ENCODE peak calls at places on chromosomes 5 and 9, in ten cellular contexts. One of them, this sample, is unnamed.

GRCh38 chr5:150044334-150044681 is 42.0 kb downstream of the CSF1R start:
- DNase-seq in spleen: no peak
- DNase-seq in H9: no peak
- DNase-seq in glutamatergic neuron: no peak
- DNase-seq in B cell: no peak
- DNase-seq in activated CD4-positive, alpha-beta T cell treated with anti-CD3 and anti-CD28 coated beads, Interleukin-2, amount 10 ng/mL, durations not matched to agents 7 days and 5 days: no peak
- DNase-seq in Caki2: no peak
- DNase-seq in foreskin fibroblast: peak
- DNase-seq in tibial nerve: no peak
- DNase-seq in HT1080: peak
- DNase-seq in this sample: no peak

GRCh38 chr9:135793221-135794056 is 91.5 kb downstream of the KCNT1 start:
- DNase-seq in spleen: no peak
- DNase-seq in HT1080: no peak
- DNase-seq in B cell: no peak
- DNase-seq in activated CD4-positive, alpha-beta T cell treated with anti-CD3 and anti-CD28 coated beads, Interleukin-2, amount 10 ng/mL, durations not matched to agents 7 days and 5 days: no peak
- DNase-seq in glutamatergic neuron: no peak
- DNase-seq in tibial nerve: no peak
- DNase-seq in Caki2: no peak
- DNase-seq in foreskin fibroblast: no peak
- DNase-seq in H9: no peak
- DNase-seq in this sample: no peak

GRCh38 chr5:146009020-146009419 is 72.6 kb downstream of the SH3RF2 start:
- DNase-seq in HT1080: no peak
- DNase-seq in Caki2: no peak
- DNase-seq in activated CD4-positive, alpha-beta T cell treated with anti-CD3 and anti-CD28 coated beads, Interleukin-2, amount 10 ng/mL, durations not matched to agents 7 days and 5 days: no peak
- DNase-seq in tibial nerve: no peak
- DNase-seq in spleen: no peak
- DNase-seq in glutamatergic neuron: no peak
- DNase-seq in foreskin fibroblast: no peak
- DNase-seq in B cell: no peak
- DNase-seq in H9: no peak
- DNase-seq in this sample: no peak

GRCh38 chr9:90025816-90026215 is 421.0 kb downstream of the GADD45G start:
- DNase-seq in activated CD4-positive, alpha-beta T cell treated with anti-CD3 and anti-CD28 coated beads, Interleukin-2, amount 10 ng/mL, durations not matched to agents 7 days and 5 days: no peak
- DNase-seq in tibial nerve: no peak
- DNase-seq in B cell: no peak
- DNase-seq in foreskin fibroblast: no peak
- DNase-seq in HT1080: peak
- DNase-seq in glutamatergic neuron: no peak
- DNase-seq in Caki2: no peak
- DNase-seq in spleen: peak
- DNase-seq in H9: no peak
- DNase-seq in this sample: peak

GRCh38 chr5:143161893-143162520 is 241.5 kb downstream of the NR3C1 start:
- DNase-seq in HT1080: peak
- DNase-seq in spleen: no peak
- DNase-seq in glutamatergic neuron: no peak
- DNase-seq in B cell: no peak
- DNase-seq in foreskin fibroblast: peak
- DNase-seq in activated CD4-positive, alpha-beta T cell treated with anti-CD3 and anti-CD28 coated beads, Interleukin-2, amount 10 ng/mL, durations not matched to agents 7 days and 5 days: no peak
- DNase-seq in Caki2: no peak
- DNase-seq in tibial nerve: peak
- DNase-seq in H9: no peak
- DNase-seq in this sample: no peak

GRCh38 chr9:38108326-38108725 is 39.3 kb upstream of the SHB start:
- DNase-seq in Caki2: no peak
- DNase-seq in tibial nerve: no peak
- DNase-seq in B cell: no peak
- DNase-seq in H9: no peak
- DNase-seq in foreskin fibroblast: no peak
- DNase-seq in activated CD4-positive, alpha-beta T cell treated with anti-CD3 and anti-CD28 coated beads, Interleukin-2, amount 10 ng/mL, durations not matched to agents 7 days and 5 days: no peak
- DNase-seq in spleen: no peak
- DNase-seq in glutamatergic neuron: no peak
- DNase-seq in HT1080: no peak
- DNase-seq in this sample: no peak

GRCh38 chr5:150604894-150605440 is 35.5 kb upstream of the SYNPO start:
- DNase-seq in activated CD4-positive, alpha-beta T cell treated with anti-CD3 and anti-CD28 coated beads, Interleukin-2, amount 10 ng/mL, durations not matched to agents 7 days and 5 days: no peak
- DNase-seq in Caki2: no peak
- DNase-seq in spleen: peak
- DNase-seq in tibial nerve: no peak
- DNase-seq in B cell: no peak
- DNase-seq in HT1080: no peak
- DNase-seq in foreskin fibroblast: no peak
- DNase-seq in glutamatergic neuron: no peak
- DNase-seq in H9: no peak
- DNase-seq in this sample: no peak

GRCh38 chr9:104895572-104895971 is 32.4 kb downstream of the ABCA1 start:
- DNase-seq in activated CD4-positive, alpha-beta T cell treated with anti-CD3 and anti-CD28 coated beads, Interleukin-2, amount 10 ng/mL, durations not matched to agents 7 days and 5 days: no peak
- DNase-seq in Caki2: no peak
- DNase-seq in HT1080: peak
- DNase-seq in B cell: no peak
- DNase-seq in tibial nerve: no peak
- DNase-seq in H9: no peak
- DNase-seq in spleen: no peak
- DNase-seq in glutamatergic neuron: no peak
- DNase-seq in foreskin fibroblast: peak
- DNase-seq in this sample: peak

GRCh38 chr9:110969971-110970381 is 68.3 kb downstream of the LPAR1 start:
- DNase-seq in activated CD4-positive, alpha-beta T cell treated with anti-CD3 and anti-CD28 coated beads, Interleukin-2, amount 10 ng/mL, durations not matched to agents 7 days and 5 days: no peak
- DNase-seq in spleen: no peak
- DNase-seq in tibial nerve: no peak
- DNase-seq in glutamatergic neuron: no peak
- DNase-seq in H9: no peak
- DNase-seq in HT1080: peak
- DNase-seq in foreskin fibroblast: peak
- DNase-seq in B cell: no peak
- DNase-seq in Caki2: peak
- DNase-seq in this sample: peak

GRCh38 chr9:37197158-37198033 is 77.0 kb downstream of the ZCCHC7 start:
- DNase-seq in H9: no peak
- DNase-seq in Caki2: no peak
- DNase-seq in activated CD4-positive, alpha-beta T cell treated with anti-CD3 and anti-CD28 coated beads, Interleukin-2, amount 10 ng/mL, durations not matched to agents 7 days and 5 days: no peak
- DNase-seq in HT1080: peak
- DNase-seq in spleen: no peak
- DNase-seq in tibial nerve: no peak
- DNase-seq in foreskin fibroblast: no peak
- DNase-seq in glutamatergic neuron: peak
- DNase-seq in B cell: peak
- DNase-seq in this sample: peak

GRCh38 chr9:13175732-13176131 is 103.8 kb downstream of the MPDZ start:
- DNase-seq in B cell: no peak
- DNase-seq in H9: no peak
- DNase-seq in glutamatergic neuron: no peak
- DNase-seq in HT1080: no peak
- DNase-seq in foreskin fibroblast: no peak
- DNase-seq in spleen: no peak
- DNase-seq in tibial nerve: no peak
- DNase-seq in activated CD4-positive, alpha-beta T cell treated with anti-CD3 and anti-CD28 coated beads, Interleukin-2, amount 10 ng/mL, durations not matched to agents 7 days and 5 days: no peak
- DNase-seq in Caki2: no peak
- DNase-seq in this sample: no peak

GRCh38 chr9:76985581-76985980 is 33.9 kb upstream of the FOXB2 start:
- DNase-seq in H9: no peak
- DNase-seq in HT1080: no peak
- DNase-seq in Caki2: no peak
- DNase-seq in spleen: no peak
- DNase-seq in B cell: no peak
- DNase-seq in activated CD4-positive, alpha-beta T cell treated with anti-CD3 and anti-CD28 coated beads, Interleukin-2, amount 10 ng/mL, durations not matched to agents 7 days and 5 days: no peak
- DNase-seq in foreskin fibroblast: no peak
- DNase-seq in glutamatergic neuron: no peak
- DNase-seq in tibial nerve: no peak
- DNase-seq in this sample: no peak

GRCh38 chr5:14356305-14356704 is 213.2 kb downstream of the TRIO start:
- DNase-seq in H9: no peak
- DNase-seq in glutamatergic neuron: no peak
- DNase-seq in tibial nerve: no peak
- DNase-seq in spleen: no peak
- DNase-seq in activated CD4-positive, alpha-beta T cell treated with anti-CD3 and anti-CD28 coated beads, Interleukin-2, amount 10 ng/mL, durations not matched to agents 7 days and 5 days: no peak
- DNase-seq in Caki2: no peak
- DNase-seq in HT1080: no peak
- DNase-seq in B cell: no peak
- DNase-seq in foreskin fibroblast: no peak
- DNase-seq in this sample: no peak

GRCh38 chr9:38232895-38233294 is 159.6 kb upstream of the ALDH1B1 start:
- DNase-seq in tibial nerve: no peak
- DNase-seq in Caki2: no peak
- DNase-seq in spleen: no peak
- DNase-seq in activated CD4-positive, alpha-beta T cell treated with anti-CD3 and anti-CD28 coated beads, Interleukin-2, amount 10 ng/mL, durations not matched to agents 7 days and 5 days: no peak
- DNase-seq in H9: no peak
- DNase-seq in HT1080: no peak
- DNase-seq in glutamatergic neuron: no peak
- DNase-seq in foreskin fibroblast: no peak
- DNase-seq in B cell: no peak
- DNase-seq in this sample: no peak

GRCh38 chr5:117463836-117464235 is 889.2 kb upstream of the SEMA6A start:
- DNase-seq in activated CD4-positive, alpha-beta T cell treated with anti-CD3 and anti-CD28 coated beads, Interleukin-2, amount 10 ng/mL, durations not matched to agents 7 days and 5 days: no peak
- DNase-seq in foreskin fibroblast: no peak
- DNase-seq in Caki2: no peak
- DNase-seq in spleen: no peak
- DNase-seq in HT1080: no peak
- DNase-seq in H9: no peak
- DNase-seq in tibial nerve: no peak
- DNase-seq in glutamatergic neuron: no peak
- DNase-seq in B cell: no peak
- DNase-seq in this sample: no peak

GRCh38 chr9:34589656-34590375 is at the start of gene CNTFR:
- DNase-seq in H9: no peak
- DNase-seq in B cell: no peak
- DNase-seq in spleen: peak
- DNase-seq in foreskin fibroblast: no peak
- DNase-seq in Caki2: no peak
- DNase-seq in tibial nerve: no peak
- DNase-seq in glutamatergic neuron: peak
- DNase-seq in activated CD4-positive, alpha-beta T cell treated with anti-CD3 and anti-CD28 coated beads, Interleukin-2, amount 10 ng/mL, durations not matched to agents 7 days and 5 days: no peak
- DNase-seq in HT1080: no peak
- DNase-seq in this sample: no peak

GRCh38 chr5:119515192-119515591 is 62.9 kb downstream of the HSD17B4 start:
- DNase-seq in foreskin fibroblast: peak
- DNase-seq in spleen: no peak
- DNase-seq in HT1080: peak
- DNase-seq in glutamatergic neuron: no peak
- DNase-seq in H9: no peak
- DNase-seq in B cell: no peak
- DNase-seq in Caki2: no peak
- DNase-seq in activated CD4-positive, alpha-beta T cell treated with anti-CD3 and anti-CD28 coated beads, Interleukin-2, amount 10 ng/mL, durations not matched to agents 7 days and 5 days: no peak
- DNase-seq in tibial nerve: no peak
- DNase-seq in this sample: no peak

GRCh38 chr9:128818839-128819715 is 777 bp downstream of the ENDOG start:
- DNase-seq in B cell: no peak
- DNase-seq in activated CD4-positive, alpha-beta T cell treated with anti-CD3 and anti-CD28 coated beads, Interleukin-2, amount 10 ng/mL, durations not matched to agents 7 days and 5 days: peak
- DNase-seq in spleen: peak
- DNase-seq in H9: peak
- DNase-seq in HT1080: no peak
- DNase-seq in foreskin fibroblast: peak
- DNase-seq in Caki2: peak
- DNase-seq in tibial nerve: no peak
- DNase-seq in glutamatergic neuron: peak
- DNase-seq in this sample: peak

GRCh38 chr9:118321823-118322222 is 617.6 kb downstream of the TLR4 start:
- DNase-seq in tibial nerve: no peak
- DNase-seq in foreskin fibroblast: no peak
- DNase-seq in H9: no peak
- DNase-seq in glutamatergic neuron: no peak
- DNase-seq in spleen: no peak
- DNase-seq in B cell: no peak
- DNase-seq in HT1080: no peak
- DNase-seq in activated CD4-positive, alpha-beta T cell treated with anti-CD3 and anti-CD28 coated beads, Interleukin-2, amount 10 ng/mL, durations not matched to agents 7 days and 5 days: no peak
- DNase-seq in Caki2: no peak
- DNase-seq in this sample: no peak

GRCh38 chr9:127937383-127938297 is at the start of gene DPM2:
- DNase-seq in foreskin fibroblast: peak
- DNase-seq in Caki2: peak
- DNase-seq in glutamatergic neuron: peak
- DNase-seq in B cell: peak
- DNase-seq in activated CD4-positive, alpha-beta T cell treated with anti-CD3 and anti-CD28 coated beads, Interleukin-2, amount 10 ng/mL, durations not matched to agents 7 days and 5 days: peak
- DNase-seq in spleen: peak
- DNase-seq in HT1080: peak
- DNase-seq in H9: peak
- DNase-seq in tibial nerve: peak
- DNase-seq in this sample: peak

GRCh38 chr5:137627293-137627692 is 108.6 kb downstream of the KLHL3 start:
- DNase-seq in tibial nerve: no peak
- DNase-seq in foreskin fibroblast: no peak
- DNase-seq in HT1080: no peak
- DNase-seq in activated CD4-positive, alpha-beta T cell treated with anti-CD3 and anti-CD28 coated beads, Interleukin-2, amount 10 ng/mL, durations not matched to agents 7 days and 5 days: no peak
- DNase-seq in spleen: no peak
- DNase-seq in B cell: no peak
- DNase-seq in glutamatergic neuron: no peak
- DNase-seq in Caki2: no peak
- DNase-seq in H9: no peak
- DNase-seq in this sample: peak

GRCh38 chr9:119834064-119834620 is 464.9 kb upstream of the BRINP1 start:
- DNase-seq in spleen: no peak
- DNase-seq in Caki2: no peak
- DNase-seq in B cell: no peak
- DNase-seq in activated CD4-positive, alpha-beta T cell treated with anti-CD3 and anti-CD28 coated beads, Interleukin-2, amount 10 ng/mL, durations not matched to agents 7 days and 5 days: no peak
- DNase-seq in HT1080: no peak
- DNase-seq in foreskin fibroblast: no peak
- DNase-seq in H9: no peak
- DNase-seq in tibial nerve: no peak
- DNase-seq in glutamatergic neuron: no peak
- DNase-seq in this sample: no peak

GRCh38 chr9:4315582-4316215 is 15.8 kb upstream of the GLIS3 start:
- DNase-seq in activated CD4-positive, alpha-beta T cell treated with anti-CD3 and anti-CD28 coated beads, Interleukin-2, amount 10 ng/mL, durations not matched to agents 7 days and 5 days: peak
- DNase-seq in H9: peak
- DNase-seq in B cell: no peak
- DNase-seq in spleen: peak
- DNase-seq in Caki2: no peak
- DNase-seq in foreskin fibroblast: peak
- DNase-seq in tibial nerve: peak
- DNase-seq in glutamatergic neuron: peak
- DNase-seq in HT1080: peak
- DNase-seq in this sample: peak

GRCh38 chr5:109865636-109866035 is 175.9 kb downstream of the MAN2A1 start:
- DNase-seq in Caki2: peak
- DNase-seq in activated CD4-positive, alpha-beta T cell treated with anti-CD3 and anti-CD28 coated beads, Interleukin-2, amount 10 ng/mL, durations not matched to agents 7 days and 5 days: no peak
- DNase-seq in glutamatergic neuron: no peak
- DNase-seq in H9: no peak
- DNase-seq in tibial nerve: no peak
- DNase-seq in spleen: no peak
- DNase-seq in foreskin fibroblast: peak
- DNase-seq in B cell: no peak
- DNase-seq in HT1080: peak
- DNase-seq in this sample: peak

GRCh38 chr5:50962934-50963646 is 296.7 kb downstream of the PARP8 start:
- DNase-seq in glutamatergic neuron: peak
- DNase-seq in activated CD4-positive, alpha-beta T cell treated with anti-CD3 and anti-CD28 coated beads, Interleukin-2, amount 10 ng/mL, durations not matched to agents 7 days and 5 days: peak
- DNase-seq in HT1080: peak
- DNase-seq in Caki2: peak
- DNase-seq in tibial nerve: peak
- DNase-seq in spleen: peak
- DNase-seq in foreskin fibroblast: peak
- DNase-seq in B cell: no peak
- DNase-seq in H9: peak
- DNase-seq in this sample: peak

GRCh38 chr9:93891549-93892310 is 63.4 kb downstream of the BARX1 start:
- DNase-seq in Caki2: no peak
- DNase-seq in activated CD4-positive, alpha-beta T cell treated with anti-CD3 and anti-CD28 coated beads, Interleukin-2, amount 10 ng/mL, durations not matched to agents 7 days and 5 days: no peak
- DNase-seq in foreskin fibroblast: no peak
- DNase-seq in glutamatergic neuron: no peak
- DNase-seq in tibial nerve: no peak
- DNase-seq in B cell: no peak
- DNase-seq in spleen: peak
- DNase-seq in HT1080: no peak
- DNase-seq in H9: no peak
- DNase-seq in this sample: no peak